ENCODE peak calls at places on chromosome 18, in ten cellular contexts. R is omental fat pad, S is GM13977, N is HFFc6, L is breast epithelium, H is adrenal gland, C is Calu3, T is uterus, I is heart right ventricle, Z is BJ. V is an unnamed sample.

GRCh38 chr18:23966909-23967308 is 47.6 kb upstream of the TTC39C start:
- DNase-seq in I (no peak), Z (no peak), S (no peak), N (no peak), C (no peak), T (no peak), L (no peak), H (no peak), R (no peak), V (no peak)

GRCh38 chr18:23583071-23583865 is 3.0 kb downstream of the NPC1 start:
- DNase-seq in C (no peak), R (no peak), T (no peak), S (no peak), Z (no peak), I (no peak), H (no peak), N (no peak), L (no peak), V (no peak)

GRCh38 chr18:58117685-58118403 is 73.8 kb downstream of the NEDD4L start:
- DNase-seq in H (peak), C (peak), R (no peak), I (no peak), S (no peak), Z (no peak), L (no peak), N (peak), T (peak), V (peak)

GRCh38 chr18:58943896-58944295 is 79.2 kb downstream of the ZNF532 start:
- DNase-seq in I (no peak), N (no peak), Z (no peak), L (no peak), S (no peak), C (no peak), T (no peak), R (no peak), H (no peak), V (no peak)

GRCh38 chr18:66729459-66730239 is 125.8 kb upstream of the CDH19 start:
- DNase-seq in L (no peak), N (no peak), T (no peak), H (no peak), C (no peak), S (no peak), R (no peak), Z (no peak), I (no peak), V (no peak)

GRCh38 chr18:49052891-49053644 is 102.3 kb upstream of the SMAD7 start:
- DNase-seq in S (no peak), H (no peak), R (no peak), T (peak), C (no peak), I (no peak), N (peak), Z (peak), L (no peak), V (no peak)

GRCh38 chr18:70397259-70397925 is 108.5 kb downstream of the SOCS6 start:
- DNase-seq in N (peak), R (no peak), L (no peak), H (no peak), T (no peak), I (no peak), S (no peak), Z (no peak), C (no peak), V (no peak)

GRCh38 chr18:23838801-23839366 is 149.6 kb downstream of the LAMA3 start:
- DNase-seq in H (no peak), Z (peak), R (no peak), L (no peak), N (peak), C (no peak), I (no peak), S (no peak), T (no peak), V (peak)

GRCh38 chr18:75538727-75539126 is 111.2 kb upstream of the SMIM21 start:
- DNase-seq in S (no peak), C (no peak), Z (peak), L (no peak), I (no peak), H (no peak), N (peak), R (no peak), T (no peak), V (no peak)

GRCh38 chr18:29651121-29651675 is 1391.3 kb downstream of the DSC3 start:
- DNase-seq in R (no peak), C (no peak), T (no peak), S (no peak), L (no peak), Z (no peak), H (no peak), I (no peak), N (peak), V (peak)

GRCh38 chr18:48546411-48546810 is 7.6 kb downstream of the CTIF start:
- DNase-seq in S (no peak), L (no peak), R (no peak), N (peak), H (no peak), C (no peak), T (no peak), I (no peak), Z (no peak), V (no peak)

GRCh38 chr18:52504589-52504988 is 164.6 kb downstream of the DCC start:
- DNase-seq in T (no peak), S (no peak), Z (no peak), N (no peak), R (no peak), C (no peak), L (no peak), H (no peak), I (no peak), V (no peak)

GRCh38 chr18:41444943-41445342 is 510.1 kb upstream of the PIK3C3 start:
- DNase-seq in I (no peak), Z (no peak), H (no peak), R (no peak), T (no peak), N (no peak), C (no peak), L (no peak), S (no peak), V (no peak)

GRCh38 chr18:64191069-64191468 is 42.2 kb upstream of the LINC00305 start:
- DNase-seq in C (no peak), I (no peak), L (no peak), R (no peak), S (no peak), Z (no peak), H (no peak), T (no peak), N (no peak), V (no peak)

GRCh38 chr18:7221424-7222155 is 9.3 kb upstream of the LRRC30 start:
- DNase-seq in S (no peak), C (peak), T (no peak), Z (peak), L (no peak), I (no peak), N (peak), R (no peak), H (peak), V (peak)

GRCh38 chr18:7224198-7224597 is 6.7 kb upstream of the LRRC30 start:
- DNase-seq in N (no peak), R (no peak), C (no peak), I (no peak), H (no peak), Z (no peak), L (no peak), S (no peak), T (no peak), V (no peak)
- TF ChIP-seq CTCF in N (no peak), R (no peak), C (no peak), I (no peak), H (no peak), Z (no peak), L (no peak), S (no peak), T (no peak), V (no peak)

GRCh38 chr18:50857694-50858093 is 21.2 kb upstream of the ME2 start:
- DNase-seq in R (no peak), H (no peak), Z (no peak), C (no peak), S (no peak), N (no peak), L (no peak), I (no peak), T (no peak), V (no peak)
- TF ChIP-seq CTCF in R (no peak), H (no peak), Z (no peak), C (no peak), S (no peak), N (no peak), L (no peak), I (no peak), T (no peak), V (no peak)

GRCh38 chr18:37266290-37266689 is 299.3 kb downstream of the CELF4 start:
- DNase-seq in T (no peak), I (no peak), Z (no peak), H (no peak), L (no peak), R (no peak), S (no peak), C (peak), N (no peak), V (no peak)
- TF ChIP-seq CTCF in T (no peak), I (no peak), Z (peak), H (no peak), L (no peak), R (no peak), S (peak), C (peak), N (peak), V (peak)

GRCh38 chr18:11153096-11153495 is 3.7 kb upstream of the PIEZO2 start:
- DNase-seq in I (no peak), C (no peak), L (no peak), T (no peak), R (no peak), S (no peak), Z (no peak), N (no peak), H (no peak), V (no peak)

GRCh38 chr18:11154983-11155759 is 5.8 kb upstream of the PIEZO2 start:
- DNase-seq in N (no peak), L (no peak), Z (no peak), H (no peak), I (no peak), T (no peak), S (no peak), R (no peak), C (no peak), V (no peak)

GRCh38 chr18:11156977-11157376 is 7.6 kb upstream of the PIEZO2 start:
- DNase-seq in L (no peak), R (no peak), Z (no peak), C (no peak), H (no peak), I (no peak), T (no peak), N (no peak), S (no peak), V (no peak)

GRCh38 chr18:11150271-11150615 is 874 bp upstream of the PIEZO2 start:
- DNase-seq in H (no peak), L (no peak), Z (no peak), I (no peak), C (no peak), N (no peak), R (no peak), S (no peak), T (no peak), V (no peak)

DNA sequence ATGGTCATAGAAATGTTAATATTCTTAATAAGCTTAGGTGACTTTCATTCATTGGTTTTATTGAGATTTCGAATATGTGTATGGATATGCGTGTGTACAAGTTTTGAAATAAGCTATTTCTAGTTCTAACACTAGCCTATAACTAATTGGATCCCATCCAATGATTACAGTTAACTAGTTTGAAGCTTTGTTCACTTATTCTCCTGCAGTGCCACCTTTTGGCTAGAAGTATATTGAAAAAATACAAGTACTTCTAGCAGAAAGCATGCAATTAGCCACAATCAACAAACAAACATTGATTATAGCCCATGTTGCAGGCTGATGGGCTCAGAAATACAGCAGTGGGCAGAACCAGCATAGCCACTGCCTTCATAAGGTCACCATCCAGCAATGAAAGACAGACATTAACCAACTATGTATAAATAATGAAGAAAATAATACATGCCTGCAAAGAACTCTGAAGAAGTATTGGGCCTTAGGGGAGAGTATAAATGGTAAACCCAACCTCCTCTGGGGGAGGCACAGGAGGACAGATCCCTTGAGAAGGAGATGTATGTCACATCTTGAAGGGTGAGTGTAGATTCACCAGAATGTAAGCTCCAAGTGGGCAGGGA is 5.1 kb upstream of the PIEZO2 start:
- DNase-seq in I (no peak), L (no peak), S (peak), N (peak), T (no peak), C (peak), R (no peak), H (no peak), Z (no peak), V (peak)
- TF ChIP-seq CTCF in I (peak), L (peak), S (peak), N (peak), T (no peak), C (no peak), R (no peak), H (peak), Z (peak), V (peak)

GRCh38 chr18:34033968-34034367 is 190.7 kb downstream of the NOL4 start:
- DNase-seq in H (no peak), S (no peak), N (no peak), L (no peak), C (no peak), R (no peak), Z (no peak), I (no peak), T (no peak), V (no peak)

GRCh38 chr18:34028341-34028740 is 196.4 kb downstream of the NOL4 start:
- DNase-seq in R (no peak), C (peak), L (no peak), Z (no peak), H (no peak), S (no peak), N (no peak), I (no peak), T (no peak), V (no peak)

GRCh38 chr18:34031810-34032209 is 192.9 kb downstream of the NOL4 start:
- DNase-seq in S (no peak), I (no peak), T (no peak), C (no peak), L (no peak), H (no peak), N (no peak), Z (no peak), R (no peak), V (no peak)
- TF ChIP-seq CTCF in S (peak), I (no peak), T (no peak), C (no peak), L (no peak), H (no peak), N (no peak), Z (no peak), R (no peak), V (no peak)

GRCh38 chr18:79681484-79682387 is 2.1 kb downstream of the CTDP1 start:
- DNase-seq in Z (no peak), N (no peak), R (no peak), I (no peak), S (no peak), C (no peak), L (no peak), H (no peak), T (no peak), V (no peak)

GRCh38 chr18:79678665-79679551 is 695 bp upstream of the CTDP1 start:
- DNase-seq in N (peak), S (peak), I (peak), L (peak), T (peak), R (peak), C (peak), H (peak), Z (peak), V (peak)

GRCh38 chr18:79680891-79681339 is 1.3 kb downstream of the CTDP1 start:
- DNase-seq in S (no peak), L (no peak), T (no peak), N (no peak), R (no peak), H (peak), Z (no peak), C (no peak), I (no peak), V (no peak)

GRCh38 chr18:79679552-79680099 is at the start of gene CTDP1:
- DNase-seq in N (peak), Z (no peak), R (peak), H (peak), T (peak), C (peak), L (peak), S (peak), I (peak), V (peak)

GRCh38 chr18:79680100-79680879 is 687 bp downstream of the CTDP1 start:
- DNase-seq in H (peak), N (peak), R (no peak), I (peak), L (no peak), T (no peak), S (no peak), C (peak), Z (no peak), V (peak)
- TF ChIP-seq CTCF in H (no peak), N (peak), R (no peak), I (peak), L (no peak), T (no peak), S (no peak), C (no peak), Z (peak), V (peak)

GRCh38 chr18:3186678-3187658 is 32.8 kb downstream of the MYOM1 start:
- DNase-seq in H (no peak), T (no peak), I (no peak), S (no peak), C (peak), R (no peak), Z (no peak), L (no peak), N (no peak), V (no peak)
- TF ChIP-seq CTCF in H (no peak), T (no peak), I (peak), S (no peak), C (no peak), R (no peak), Z (no peak), L (no peak), N (peak), V (no peak)

DNA sequence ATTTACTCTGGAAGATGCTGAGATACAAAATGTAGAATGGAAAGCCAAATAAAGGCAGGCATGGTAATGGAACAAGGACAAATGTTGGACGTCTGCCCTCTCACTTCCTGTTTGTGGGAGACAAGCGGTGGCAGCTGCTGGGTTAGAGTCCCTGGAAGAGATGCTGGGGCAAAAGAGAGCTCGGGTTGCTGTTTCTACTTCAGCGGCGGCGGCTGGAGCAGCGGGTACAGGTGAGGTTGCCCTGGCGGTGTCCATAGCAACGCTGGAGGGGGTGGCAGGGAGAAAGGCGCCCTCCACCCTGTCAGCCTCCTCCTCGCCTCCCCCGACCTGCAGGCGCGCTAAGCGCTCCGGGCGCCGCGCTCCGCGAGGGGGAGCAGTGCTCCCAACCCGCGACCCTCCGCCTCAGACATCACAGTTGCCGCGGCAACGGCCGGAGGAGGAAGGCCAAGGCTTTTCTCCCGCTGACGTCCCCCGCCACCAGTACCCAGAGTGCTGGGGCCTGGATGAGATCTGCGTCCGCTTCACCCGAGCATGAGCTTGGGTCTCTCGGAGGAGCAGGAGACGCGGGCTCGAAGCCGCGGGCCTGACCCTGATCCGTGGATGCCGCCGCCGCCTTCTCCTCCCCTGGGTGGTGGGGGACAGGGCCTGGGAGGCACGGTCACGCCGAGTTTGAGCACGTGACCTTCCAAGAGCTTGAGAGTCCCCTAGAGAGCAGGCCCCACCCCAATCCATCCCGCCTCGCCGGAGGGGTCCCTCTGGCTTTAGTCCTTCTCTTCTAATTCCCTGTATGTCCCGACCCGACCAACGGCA is 65.6 kb downstream of the NOL4 start:
- DNase-seq in S (peak), T (peak), I (peak), N (no peak), Z (no peak), R (no peak), C (no peak), L (peak), H (no peak), V (no peak)
- TF ChIP-seq CTCF in S (peak), T (no peak), I (peak), N (no peak), Z (no peak), R (no peak), C (no peak), L (no peak), H (no peak), V (no peak)

V was measured in RWPE1.